ENCODE peak calls at places on chromosomes 16 and 17, in four cellular contexts. Z is adipocyte; V is colonic mucosa; M is effector memory CD4-positive, alpha-beta T cell. F is an unnamed sample. For H3K36me3, the result is how much of the 10 kb centered on the place peaks cover.

GRCh38 chr16:68371706-68372380 is 61.0 kb downstream of the PRMT7 start:
- DNase-seq in M (no peak), V (no peak), Z (no peak), F (no peak)

GRCh38 chr17:58577696-58578095 is 63.3 kb upstream of the MTMR4 start:
- DNase-seq in M (peak), V (peak), Z (peak), F (peak)

GRCh38 chr17:1730345-1731193 is 6.1 kb downstream of the WDR81 start:
- DNase-seq in Z (no peak), M (no peak), V (peak), F (no peak)

GRCh38 chr17:45364531-45365390 is 47.9 kb upstream of the MAP3K14 start:
- DNase-seq in Z (peak), V (no peak), M (no peak), F (no peak)

GRCh38 chr17:71926746-71927398 is 193.9 kb upstream of the SOX9 start:
- DNase-seq in V (no peak), M (no peak), Z (no peak), F (no peak)

GRCh38 chr17:71405101-71405500 is 715.7 kb upstream of the SOX9 start:
- DNase-seq in M (no peak), Z (no peak), V (no peak), F (no peak)

GRCh38 chr16:86986809-86987487 is 330.2 kb downstream of the C16orf95 start:
- DNase-seq in Z (no peak), V (no peak), M (no peak), F (no peak)

GRCh38 chr17:39608601-39609000 is 881 bp upstream of the NEUROD2 start:
- DNase-seq in M (no peak), V (no peak), Z (no peak), F (no peak)

GRCh38 chr16:29975134-29975538 is 1.5 kb downstream of the TAOK2 start:
- DNase-seq in M (no peak), V (no peak), Z (no peak), F (no peak)

GRCh38 chr16:63311313-63311712 is 1275.1 kb upstream of the CDH8 start:
- DNase-seq in M (no peak), V (no peak), Z (no peak), F (no peak)

GRCh38 chr16:27444470-27444869 is 42.5 kb downstream of the IL21R start:
- DNase-seq in M (no peak), V (no peak), Z (no peak), F (no peak)

GRCh38 chr16:88131966-88132365 is 180.7 kb downstream of the BANP start:
- DNase-seq in V (no peak), M (no peak), Z (no peak), F (no peak)

GRCh38 chr16:526181-527014 is 1.1 kb upstream of the CAPN15 start:
- DNase-seq in Z (peak), V (no peak), M (no peak), F (no peak)

DNA sequence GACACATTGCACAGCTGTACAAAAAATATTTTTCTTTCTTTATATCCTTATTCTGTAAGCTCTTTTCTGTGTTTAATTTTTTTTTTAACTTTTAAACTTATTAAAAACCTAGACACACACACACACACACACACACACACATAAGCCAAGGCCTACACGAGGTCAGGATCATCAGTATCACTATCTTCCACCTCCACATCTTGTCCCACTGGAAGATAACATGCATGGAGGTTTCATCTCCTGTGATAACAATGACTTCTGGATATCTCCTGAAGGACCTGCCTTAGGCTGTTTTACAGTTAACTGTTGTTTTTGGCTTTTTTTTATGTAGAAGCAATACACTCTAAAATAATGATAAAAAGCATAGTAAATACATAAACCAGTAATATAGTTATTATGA is 71.2 kb downstream of the TNRC6C start:
- DNase-seq in V (no peak), Z (no peak), M (no peak), F (no peak)
- H3K36me3 ChIP-seq in V (under half), Z (under half), M (under half), F (under half)

GRCh38 chr17:49830605-49831004 is 17.3 kb downstream of the TAC4 start:
- DNase-seq in Z (no peak), M (no peak), V (no peak), F (no peak)
- H3K36me3 ChIP-seq in Z (half or more), M (half or more), V (under half), F (under half)

GRCh38 chr17:41905172-41905571 is 13.6 kb downstream of the ACLY start:
- DNase-seq in Z (no peak), M (no peak), V (no peak), F (no peak)

GRCh38 chr17:41907185-41907556 is 11.6 kb downstream of the ACLY start:
- DNase-seq in Z (no peak), M (no peak), V (no peak), F (no peak)

GRCh38 chr17:41907633-41908539 is 10.9 kb downstream of the ACLY start:
- DNase-seq in Z (no peak), V (peak), M (no peak), F (no peak)

GRCh38 chr17:41906465-41907184 is 12.1 kb downstream of the ACLY start:
- DNase-seq in Z (no peak), V (no peak), M (no peak), F (no peak)

GRCh38 chr17:41904242-41904841 is 14.4 kb downstream of the ACLY start:
- DNase-seq in Z (no peak), M (no peak), V (no peak), F (no peak)
- H3K36me3 ChIP-seq in Z (half or more), M (half or more), V (under half), F (half or more)

GRCh38 chr16:8908779-8909468 is 26.8 kb downstream of the LITAFD start:
- DNase-seq in V (no peak), Z (no peak), M (no peak), F (no peak)
- H3K36me3 ChIP-seq in V (under half), Z (half or more), M (half or more), F (half or more)

DNA sequence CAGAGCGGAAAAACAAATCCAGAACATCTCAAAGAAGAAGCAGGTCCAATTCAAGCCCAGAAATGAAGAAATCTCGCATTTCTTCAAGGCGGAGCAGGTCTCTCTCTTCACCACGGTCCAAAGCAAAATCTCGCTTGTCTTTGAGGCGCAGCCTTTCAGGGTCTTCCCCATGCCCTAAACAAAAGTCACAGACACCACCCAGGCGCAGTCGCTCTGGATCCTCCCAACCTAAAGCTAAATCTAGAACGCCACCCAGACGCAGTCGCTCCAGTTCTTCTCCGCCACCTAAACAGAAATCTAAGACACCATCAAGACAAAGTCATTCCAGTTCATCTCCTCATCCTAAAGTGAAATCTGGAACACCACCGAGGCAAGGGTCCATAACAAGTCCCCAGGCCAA is 10.3 kb downstream of the SRRM2 start:
- DNase-seq in M (no peak), Z (no peak), V (no peak), F (no peak)
- H3K36me3 ChIP-seq in M (half or more), Z (half or more), V (half or more), F (half or more)

GRCh38 chr17:47618416-47618815 is 31.3 kb upstream of the KPNB1 start:
- DNase-seq in M (no peak), Z (peak), V (no peak), F (no peak)
- H3K36me3 ChIP-seq in M (under half), Z (half or more), V (under half), F (under half)

DNA sequence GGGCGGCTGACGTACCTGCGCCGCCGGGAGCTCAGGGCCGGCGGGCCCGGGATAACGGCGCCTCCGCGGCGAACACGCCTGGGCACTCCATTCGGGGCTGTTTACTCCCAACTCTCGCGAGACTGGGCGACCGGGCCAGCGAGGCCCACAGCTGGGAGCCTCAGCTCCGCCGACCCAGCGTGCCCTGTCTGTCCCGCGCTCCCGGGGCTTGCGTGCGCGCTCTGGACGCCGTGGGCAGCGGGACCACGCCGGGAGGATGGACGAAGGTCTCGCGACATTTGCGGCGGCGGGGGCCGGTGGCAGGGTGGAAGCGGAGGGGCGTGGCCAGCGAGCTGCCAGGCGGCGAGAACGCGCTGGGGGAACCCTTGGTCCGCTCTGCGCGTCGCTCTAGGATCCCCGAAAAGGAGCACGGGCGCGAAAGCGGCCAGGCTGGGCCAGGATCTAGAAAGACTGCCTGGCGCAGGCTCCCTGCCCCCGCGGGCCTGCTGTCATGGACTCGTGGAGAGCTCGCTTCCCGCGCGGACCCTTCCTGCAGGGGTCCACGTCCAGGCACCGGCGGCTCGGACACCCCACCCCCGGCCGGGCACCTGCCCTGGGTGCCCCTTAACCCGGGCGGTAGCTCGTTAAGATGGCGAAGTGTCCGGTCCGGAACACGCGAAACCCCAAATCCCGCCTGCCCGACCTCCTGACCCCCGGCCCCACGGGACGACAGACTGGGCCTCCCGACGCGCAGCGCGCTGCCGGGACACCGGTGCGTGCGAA is at the start of gene MBTPS1:
- DNase-seq in M (peak), V (peak), Z (peak), F (peak)
- H3K36me3 ChIP-seq in M (under half), V (under half), Z (under half), F (under half)

GRCh38 chr17:41758601-41759000 is 24.2 kb upstream of the HAP1 start:
- DNase-seq in V (no peak), M (no peak), Z (no peak), F (no peak)

GRCh38 chr17:41762841-41763240 is 23.7 kb downstream of the JUP start:
- DNase-seq in V (no peak), Z (no peak), M (no peak), F (no peak)

GRCh38 chr17:41762391-41762790 is 24.1 kb downstream of the JUP start:
- DNase-seq in V (no peak), M (no peak), Z (no peak), F (no peak)

GRCh38 chr17:41763327-41763726 is 23.2 kb downstream of the JUP start:
- DNase-seq in Z (no peak), M (no peak), V (no peak), F (no peak)

GRCh38 chr17:41760878-41761277 is 25.6 kb downstream of the JUP start:
- DNase-seq in Z (no peak), M (no peak), V (no peak), F (no peak)
- H3K36me3 ChIP-seq in Z (under half), M (under half), V (under half), F (under half)

GRCh38 chr17:18248300-18248731 is 10.2 kb downstream of the FLII start:
- DNase-seq in Z (peak), M (peak), V (peak), F (peak)

GRCh38 chr17:18246109-18246725 is 12.3 kb downstream of the FLII start:
- DNase-seq in Z (no peak), M (no peak), V (no peak), F (no peak)

GRCh38 chr17:18247613-18248001 is 10.9 kb downstream of the FLII start:
- DNase-seq in V (peak), Z (no peak), M (no peak), F (no peak)

GRCh38 chr17:18246880-18247612 is 11.5 kb downstream of the FLII start:
- DNase-seq in Z (peak), M (no peak), V (peak), F (no peak)

GRCh38 chr17:18245038-18245776 is 13.3 kb downstream of the FLII start:
- DNase-seq in V (no peak), Z (no peak), M (no peak), F (no peak)
- H3K36me3 ChIP-seq in V (under half), Z (half or more), M (under half), F (under half)

F was measured in CD8-positive, alpha-beta memory T cell.